ENCODE peak calls at places on chromosome 22, in four cellular contexts. H, Z, P and U are unnamed samples. For H3K4me1, the result is how much of the 10 kb centered on the place peaks cover.

GRCh38 chr22:19051381-19051780 is 70.8 kb downstream of the DGCR2 start:
- DNase-seq in P (no peak), Z (no peak), H (no peak), U (no peak)

GRCh38 chr22:31139866-31140716 is at the start of gene PLA2G3:
- DNase-seq in H (peak), P (peak), Z (no peak), U (no peak)

GRCh38 chr22:48103126-48103875 is 1340.9 kb downstream of the TBC1D22A start:
- DNase-seq in Z (no peak), H (no peak), P (no peak), U (peak)

GRCh38 chr22:33823552-33823951 is 96.7 kb downstream of the LARGE1 start:
- DNase-seq in P (peak), H (no peak), Z (no peak), U (no peak)

GRCh38 chr22:45878051-45878764 is 98.8 kb downstream of the WNT7B start:
- DNase-seq in P (no peak), H (peak), Z (peak), U (no peak)

GRCh38 chr22:23786752-23787599 is at the start of gene SMARCB1:
- DNase-seq in Z (peak), P (peak), H (peak), U (peak)

GRCh38 chr22:23509571-23510302 is 70.4 kb downstream of the IGLL1 start:
- DNase-seq in P (no peak), Z (no peak), H (peak), U (no peak)

GRCh38 chr22:47125603-47126002 is 363.2 kb downstream of the TBC1D22A start:
- DNase-seq in P (no peak), Z (no peak), H (no peak), U (no peak)

GRCh38 chr22:46714550-46714949 is 23.5 kb downstream of the CERK start:
- DNase-seq in Z (no peak), H (no peak), P (no peak), U (no peak)

GRCh38 chr22:46107089-46107664 is 43.1 kb upstream of the PPARA start:
- DNase-seq in H (no peak), P (no peak), Z (peak), U (no peak)

GRCh38 chr22:49006207-49007012 is 821.3 kb downstream of the BRD1 start:
- DNase-seq in Z (no peak), P (peak), H (no peak), U (no peak)

GRCh38 chr22:47625531-47626427 is 863.3 kb downstream of the TBC1D22A start:
- DNase-seq in P (no peak), Z (no peak), H (no peak), U (no peak)

GRCh38 chr22:26404851-26405357 is 24.2 kb upstream of the ASPHD2 start:
- DNase-seq in P (no peak), Z (no peak), H (no peak), U (no peak)

GRCh38 chr22:39299829-39300178 is 19.6 kb downstream of the RPL3 start:
- DNase-seq in P (no peak), Z (peak), H (no peak), U (no peak)

GRCh38 chr22:32265882-32266767 is 11.0 kb upstream of the SLC5A4 start:
- DNase-seq in P (peak), Z (peak), H (peak), U (peak)

GRCh38 chr22:26431151-26431995 is 2.3 kb downstream of the ASPHD2 start:
- DNase-seq in Z (no peak), H (no peak), P (no peak), U (no peak)

GRCh38 chr22:26389125-26389524 is 39.9 kb upstream of the ASPHD2 start:
- DNase-seq in H (no peak), Z (no peak), P (no peak), U (no peak)

GRCh38 chr22:46149493-46149997 is 781 bp upstream of the PPARA start:
- DNase-seq in H (peak), P (peak), Z (peak), U (no peak)

GRCh38 chr22:20186183-20186870 is 35.5 kb upstream of the CCDC188 start:
- DNase-seq in Z (no peak), H (no peak), P (no peak), U (no peak)
- TF ChIP-seq CTCF in Z (no peak), H (peak), P (peak), U (no peak)

DNA sequence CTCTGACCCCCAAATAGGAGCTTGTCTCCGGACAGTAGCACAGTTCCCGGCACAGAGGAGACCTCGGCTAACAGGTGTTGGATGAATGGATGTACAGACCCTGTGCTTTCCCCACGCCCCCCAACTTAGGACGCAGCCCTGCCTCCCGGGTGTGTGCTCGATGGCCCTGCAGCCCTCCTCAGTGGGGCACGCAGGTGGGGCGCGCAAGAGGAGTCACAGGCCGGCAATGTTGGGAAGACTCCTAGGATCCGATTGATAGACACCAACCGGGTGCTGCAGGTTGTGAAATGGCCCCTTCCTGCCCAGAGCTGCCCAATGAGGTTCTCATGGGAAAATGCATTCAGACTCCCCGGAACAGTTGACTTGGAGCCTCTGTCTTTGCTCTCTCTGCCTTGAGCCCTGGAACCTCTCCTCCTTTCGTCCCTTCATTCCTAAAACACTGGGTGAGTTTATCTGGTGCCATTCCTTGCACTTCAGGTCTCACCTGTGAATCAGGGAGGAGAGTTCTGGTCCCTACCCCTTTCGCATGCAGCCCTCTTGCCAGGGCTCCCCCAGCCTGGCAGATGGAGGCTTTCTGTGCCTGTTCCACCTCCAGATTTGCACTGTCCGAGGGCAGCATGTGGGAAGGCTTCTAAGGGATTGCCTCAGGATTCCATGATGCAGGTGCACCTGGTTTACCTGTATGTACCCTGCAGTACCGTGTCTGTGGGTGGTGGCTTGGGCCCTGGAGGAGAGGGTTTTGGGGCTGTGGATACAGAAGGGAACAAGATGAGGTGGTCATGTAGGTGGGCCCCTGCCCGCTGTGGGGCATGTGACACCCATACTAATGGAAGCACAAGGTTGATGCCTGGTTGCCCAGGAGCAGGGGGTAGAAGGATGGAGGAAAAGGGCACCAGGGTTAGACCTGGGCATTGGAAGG is 1.2 kb downstream of the MICALL1 start:
- DNase-seq in P (no peak), Z (no peak), H (no peak), U (no peak)
- H3K27ac ChIP-seq in P (peak), Z (peak), H (no peak), U (peak)

DNA sequence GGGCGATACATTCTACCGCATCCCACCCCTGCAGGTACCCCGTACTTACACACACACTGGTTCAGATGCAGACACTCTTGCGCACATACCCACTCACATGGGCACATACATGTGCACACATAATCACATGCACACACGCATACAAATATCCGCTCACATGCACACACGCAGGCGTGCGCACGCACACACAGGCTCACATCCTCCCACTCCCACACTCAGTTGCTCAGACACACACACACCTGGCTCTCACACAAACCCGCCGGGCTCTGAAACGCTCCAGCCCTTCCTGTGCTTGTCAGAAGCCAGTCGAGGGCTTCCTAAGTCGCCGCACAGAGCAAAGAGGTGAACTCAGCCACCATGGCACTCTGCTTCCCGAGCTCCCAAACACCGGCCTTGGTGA is 164.5 kb downstream of the CRYBB2 start:
- DNase-seq in P (no peak), H (no peak), Z (no peak), U (no peak)
- H3K4me1 ChIP-seq in P (under half), H (under half), Z (under half), U (under half)

DNA sequence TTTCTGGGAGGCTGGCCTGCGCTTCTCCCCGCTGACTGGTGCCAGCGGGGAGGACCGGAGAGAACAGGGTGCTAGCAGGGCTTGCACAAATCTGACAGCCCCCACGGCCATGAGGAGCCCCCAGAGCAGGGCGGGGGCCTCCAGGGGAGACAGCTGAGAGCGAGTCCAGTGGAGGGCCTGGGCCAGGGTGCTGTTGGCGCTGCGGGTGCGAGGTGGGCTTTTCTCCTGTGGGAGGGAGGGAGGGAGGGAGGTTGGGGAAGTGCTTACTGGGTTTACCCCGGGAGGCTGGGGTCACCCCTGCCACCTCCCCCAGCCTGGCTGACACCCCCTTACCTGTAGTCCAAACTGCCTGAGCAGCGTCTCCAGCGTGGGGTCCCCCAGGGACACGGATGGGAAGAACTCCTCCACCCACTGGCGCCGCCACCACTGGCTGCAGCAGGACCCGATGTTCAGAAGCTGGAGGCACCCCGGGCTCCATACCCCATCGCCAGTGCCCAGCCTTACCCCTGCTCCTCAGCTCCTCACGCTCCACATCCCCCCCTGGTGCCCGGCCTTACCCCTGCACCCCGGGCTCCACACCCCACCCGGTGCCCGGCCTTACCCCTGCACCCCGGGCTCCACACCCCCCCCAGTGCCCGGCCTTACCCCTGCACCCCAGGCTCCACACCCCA is 3.9 kb downstream of the LMF2 start:
- DNase-seq in P (peak), H (no peak), Z (no peak), U (no peak)
- TF ChIP-seq CTCF in P (no peak), H (no peak), Z (no peak), U (no peak)

GRCh38 chr22:40529817-40530216 is 106.7 kb downstream of the MRTFA start:
- DNase-seq in Z (no peak), H (no peak), P (no peak), U (no peak)

GRCh38 chr22:40533712-40534378 is 102.7 kb downstream of the MRTFA start:
- DNase-seq in H (peak), Z (peak), P (peak), U (peak)

GRCh38 chr22:40534379-40535188 is 101.9 kb downstream of the MRTFA start:
- DNase-seq in Z (no peak), P (peak), H (no peak), U (no peak)

GRCh38 chr22:40535189-40535512 is 101.4 kb downstream of the MRTFA start:
- DNase-seq in Z (no peak), H (no peak), P (no peak), U (no peak)

GRCh38 chr22:40531951-40532900 is 104.3 kb downstream of the MRTFA start:
- DNase-seq in H (no peak), P (no peak), Z (no peak), U (no peak)
- H3K27ac ChIP-seq in H (peak), P (peak), Z (peak), U (peak)